ENCODE peak calls at places on chromosomes 3 and 15, in four cellular contexts. X, Z, M and R are unnamed samples.

GRCh38 chr15:61084944-61085367 is 144.1 kb downstream of the RORA start:
- DNase-seq in X (no peak), Z (no peak), M (no peak), R (no peak)

GRCh38 chr3:186476044-186476468 is 68.1 kb downstream of the CRYGS start:
- DNase-seq in X (no peak), Z (no peak), M (no peak), R (peak)

GRCh38 chr3:175150812-175151411 is 291.8 kb downstream of the NAALADL2 start:
- DNase-seq in X (no peak), Z (peak), M (no peak), R (no peak)

GRCh38 chr3:113436794-113437193 is 4.5 kb downstream of the CFAP44 start:
- DNase-seq in X (no peak), Z (no peak), M (no peak), R (no peak)

GRCh38 chr3:143847787-143848631 is at the start of gene SLC9A9:
- DNase-seq in X (no peak), Z (no peak), M (no peak), R (no peak)

GRCh38 chr3:196788509-196788908 is 48.9 kb downstream of the PAK2 start:
- DNase-seq in X (no peak), Z (no peak), M (no peak), R (no peak)

GRCh38 chr15:84992157-84992940 is 10.7 kb downstream of the PDE8A start:
- DNase-seq in X (peak), Z (peak), M (no peak), R (no peak)

GRCh38 chr15:56891852-56892251 is 26.6 kb upstream of the TCF12 start:
- DNase-seq in X (no peak), Z (no peak), M (no peak), R (no peak)

GRCh38 chr15:101540480-101541239 is 51.2 kb upstream of the PCSK6 start:
- DNase-seq in X (peak), Z (no peak), M (no peak), R (no peak)

GRCh38 chr15:71752604-71753289 is 57.6 kb upstream of the NR2E3 start:
- DNase-seq in X (peak), Z (peak), M (no peak), R (no peak)

GRCh38 chr3:45554001-45554691 is 40.4 kb upstream of the LIMD1 start:
- DNase-seq in X (no peak), Z (no peak), M (no peak), R (no peak)

GRCh38 chr3:88809993-88810392 is 297.4 kb upstream of the EPHA3 start:
- DNase-seq in X (no peak), Z (no peak), M (no peak), R (no peak)

GRCh38 chr15:49645277-49645676 is 24.4 kb downstream of the DTWD1 start:
- DNase-seq in X (no peak), Z (no peak), M (no peak), R (no peak)

GRCh38 chr15:101410612-101411011 is 78.9 kb downstream of the PCSK6 start:
- DNase-seq in X (no peak), Z (no peak), M (no peak), R (no peak)

GRCh38 chr15:41935566-41936020 is 36.8 kb downstream of the EHD4 start:
- DNase-seq in X (no peak), Z (no peak), M (no peak), R (no peak)

GRCh38 chr3:129558772-129559564 is 16.0 kb downstream of the H1-8 start:
- DNase-seq in X (peak), Z (no peak), M (peak), R (no peak)

GRCh38 chr15:69807752-69808151 is 290.0 kb downstream of the TLE3 start:
- DNase-seq in X (no peak), Z (peak), M (no peak), R (no peak)

GRCh38 chr15:67148196-67148701 is 82.8 kb downstream of the SMAD3 start:
- DNase-seq in X (peak), Z (no peak), M (no peak), R (no peak)

GRCh38 chr15:56996746-56997470 is 78.5 kb downstream of the TCF12 start:
- DNase-seq in X (no peak), Z (no peak), M (no peak), R (no peak)

GRCh38 chr3:128787256-128788253 is 61.6 kb downstream of the RAB7A start:
- DNase-seq in X (peak), Z (peak), M (peak), R (peak)

GRCh38 chr3:54630111-54630623 is 297.7 kb downstream of the LRTM1 start:
- DNase-seq in X (no peak), Z (no peak), M (no peak), R (no peak)

GRCh38 chr3:139288266-139288821 is 55.5 kb upstream of the MRPS22 start:
- DNase-seq in X (no peak), Z (no peak), M (peak), R (no peak)

GRCh38 chr3:27141668-27142067 is 227.5 kb downstream of the NEK10 start:
- DNase-seq in X (no peak), Z (peak), M (no peak), R (no peak)

GRCh38 chr3:52939600-52939999 is 42.3 kb upstream of the STIMATE start:
- DNase-seq in X (no peak), Z (no peak), M (no peak), R (no peak)

GRCh38 chr3:5020262-5020722 is 41.1 kb downstream of the BHLHE40 start:
- DNase-seq in X (no peak), Z (no peak), M (no peak), R (no peak)

GRCh38 chr3:141699907-141700306 is 38.2 kb upstream of the RNF7 start:
- DNase-seq in X (no peak), Z (no peak), M (no peak), R (no peak)

GRCh38 chr3:81740731-81741130 is 20.7 kb downstream of the GBE1 start:
- DNase-seq in X (no peak), Z (no peak), M (no peak), R (no peak)

GRCh38 chr3:41632705-41633104 is 329.2 kb downstream of the ULK4 start:
- DNase-seq in X (no peak), Z (no peak), M (no peak), R (no peak)

GRCh38 chr3:195754906-195755305 is 34.1 kb downstream of the MUC20 start:
- DNase-seq in X (no peak), Z (no peak), M (no peak), R (no peak)

GRCh38 chr3:189490749-189491148 is 140.4 kb upstream of the TP63 start:
- DNase-seq in X (no peak), Z (no peak), M (no peak), R (no peak)

GRCh38 chr3:124322966-124323365 is 331.0 kb upstream of the ROPN1 start:
- DNase-seq in X (no peak), Z (no peak), M (no peak), R (no peak)

GRCh38 chr3:144343343-144343742 is 371.7 kb downstream of the DIPK2A start:
- DNase-seq in X (no peak), Z (no peak), M (no peak), R (no peak)

GRCh38 chr15:39691229-39691628 is 91.4 kb downstream of the FSIP1 start:
- DNase-seq in X (no peak), Z (no peak), M (no peak), R (no peak)

DNA sequence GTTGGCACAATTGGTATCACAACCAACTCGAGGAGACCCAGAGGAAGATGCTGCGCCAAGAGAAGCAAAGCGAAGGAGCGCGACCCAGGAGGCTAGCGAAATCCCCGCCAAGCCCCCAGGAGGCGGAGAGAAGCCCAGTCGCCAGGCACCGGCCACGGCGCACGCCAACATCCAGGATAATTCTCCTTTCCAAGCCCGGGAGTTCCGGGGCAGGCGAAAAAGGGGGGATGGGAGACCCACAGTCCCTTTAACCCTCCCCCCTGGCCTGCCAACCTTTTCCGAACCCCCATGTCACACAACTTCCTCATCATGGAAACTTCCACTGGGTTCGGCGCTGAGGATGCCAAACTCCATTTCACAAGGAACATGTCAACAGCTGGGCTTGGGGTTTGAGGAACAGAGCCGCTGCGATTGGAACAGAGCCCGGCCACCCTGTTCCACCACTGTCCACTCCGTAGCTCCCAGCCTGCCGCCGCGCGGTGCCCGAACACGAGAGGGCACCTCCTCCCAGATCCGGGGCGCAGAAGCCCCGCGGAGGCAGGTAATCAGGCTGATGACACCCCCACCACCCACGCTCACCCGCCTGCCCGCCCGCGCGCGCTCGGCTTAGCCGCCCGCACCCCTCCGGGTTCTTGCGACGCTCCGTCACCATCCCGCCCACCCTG is 567 bp downstream of the THRB start:
- DNase-seq in X (peak), Z (no peak), M (peak), R (peak)
- TF ChIP-seq FOSL1 in X (no peak), Z (no peak), M (no peak), R (no peak)

GRCh38 chr15:68592054-68592453 is 13.3 kb downstream of the CORO2B start:
- DNase-seq in X (no peak), Z (no peak), M (no peak), R (no peak)

GRCh38 chr15:68589012-68589411 is 10.2 kb downstream of the CORO2B start:
- DNase-seq in X (no peak), Z (no peak), M (no peak), R (no peak)

GRCh38 chr15:68587769-68588385 is 9.1 kb downstream of the CORO2B start:
- DNase-seq in X (no peak), Z (no peak), M (no peak), R (no peak)

GRCh38 chr15:68590721-68591389 is 12.1 kb downstream of the CORO2B start:
- DNase-seq in X (no peak), Z (no peak), M (no peak), R (no peak)

DNA sequence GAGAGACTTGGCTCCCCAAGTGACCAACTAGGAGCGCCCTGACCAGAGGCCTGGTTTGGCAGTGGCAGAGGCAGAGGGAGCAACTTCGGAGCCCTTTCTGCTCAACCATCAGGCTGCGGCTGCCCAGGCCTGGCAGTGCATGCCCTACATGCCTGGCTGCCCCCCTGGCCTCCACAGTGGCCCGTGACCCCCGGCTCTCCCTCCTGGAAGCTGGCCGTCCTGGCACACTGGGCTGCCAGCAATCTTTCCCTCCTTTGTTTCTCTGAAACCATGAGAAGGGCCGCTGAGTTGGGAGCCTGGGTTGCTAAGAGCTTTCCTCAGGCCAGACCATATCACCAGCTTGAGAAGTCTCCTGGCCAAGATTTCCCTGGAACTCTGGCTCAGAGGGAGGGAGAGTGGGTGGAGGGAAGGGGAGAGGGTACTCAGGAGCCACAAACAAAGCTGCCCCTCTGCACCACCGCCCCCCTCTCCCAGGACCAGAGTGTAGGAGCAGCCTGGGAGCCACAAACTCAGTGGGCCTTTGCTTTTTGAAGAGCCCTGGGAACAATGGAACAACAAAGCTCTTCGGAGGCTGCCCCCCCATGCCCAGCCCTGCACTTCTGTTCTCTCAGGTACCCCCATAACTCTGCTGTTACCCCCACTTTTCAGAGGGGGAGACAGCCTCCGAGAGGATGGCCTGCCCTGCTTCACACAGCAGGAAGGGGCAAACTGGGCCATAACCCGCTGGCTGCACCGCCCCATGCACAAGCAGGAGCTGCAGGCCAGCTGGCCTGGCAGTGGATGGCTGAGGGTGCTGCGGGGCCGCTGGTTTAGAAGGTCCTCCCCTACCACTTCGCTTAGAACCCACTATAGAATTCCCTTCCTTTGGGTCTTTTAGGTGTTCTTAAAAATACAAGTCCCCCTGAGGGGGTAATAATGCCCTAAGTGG is 11.3 kb downstream of the CORO2B start:
- DNase-seq in X (no peak), Z (no peak), M (no peak), R (no peak)
- TF ChIP-seq FOSL1 in X (no peak), Z (no peak), M (no peak), R (no peak)

GRCh38 chr3:63442918-63443317 is 164.8 kb downstream of the SYNPR start:
- DNase-seq in X (no peak), Z (no peak), M (no peak), R (no peak)
- TF ChIP-seq FOSL1 in X (no peak), Z (no peak), M (no peak), R (no peak)

DNA sequence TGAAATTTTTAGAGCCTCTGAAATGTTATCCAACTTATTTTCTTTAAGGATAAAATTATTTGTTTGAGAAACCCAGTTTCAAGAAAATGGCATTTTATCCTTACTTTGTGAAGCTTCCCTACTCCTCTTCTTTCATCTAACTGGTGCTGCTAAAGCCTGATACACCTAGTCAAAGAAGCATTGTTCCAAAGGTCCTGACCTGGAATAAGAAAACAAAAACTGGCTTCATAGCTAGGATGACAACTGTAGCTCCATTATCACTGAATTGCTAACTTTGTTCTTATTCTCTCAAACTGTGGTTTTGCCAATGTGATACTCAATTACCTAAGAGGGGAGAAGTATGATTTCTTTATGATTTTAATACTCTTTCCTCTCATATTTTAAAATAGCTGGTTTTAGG is 27.6 kb upstream of the ATP2C1 start:
- DNase-seq in X (peak), Z (no peak), M (no peak), R (no peak)
- TF ChIP-seq FOSL1 in X (no peak), Z (no peak), M (no peak), R (no peak)